ENCODE peak calls at places on chromosomes 7 and 10, in nine cellular contexts. H, Q, W, K, V, J, B, T and Y are unnamed samples.

GRCh38 chr10:117716896-117717295 is 174.3 kb downstream of the EMX2 start:
- DNase-seq in Q (no peak), J (no peak), W (no peak), K (no peak), T (peak; percentile 46), H (no peak), V (no peak), B (no peak), Y (peak; percentile 21)

GRCh38 chr10:92640110-92640509 is 47.2 kb downstream of the KIF11 start:
- DNase-seq in K (peak; percentile 75), T (peak; percentile 74), W (no peak), J (no peak), V (peak; percentile 50), B (no peak), Q (no peak), H (peak; percentile 48), Y (peak; percentile 8)

GRCh38 chr7:79290841-79291497 is 162.5 kb downstream of the MAGI2 start:
- DNase-seq in W (no peak), B (no peak), H (peak; percentile 93), Q (no peak), V (peak; percentile 70), J (no peak), T (peak; percentile 78), K (peak; percentile 41), Y (peak; percentile 82)

GRCh38 chr7:155470686-155471638 is 13.0 kb downstream of the EN2 start:
- DNase-seq in K (no peak), T (peak; percentile 62), B (no peak), H (peak; percentile 56), V (no peak), W (no peak), J (no peak), Q (no peak), Y (peak; percentile 33)

GRCh38 chr7:157476201-157476600 is 139.4 kb downstream of the DNAJB6 start:
- DNase-seq in H (no peak), B (no peak), W (no peak), J (no peak), K (no peak), V (no peak), T (no peak), Q (no peak), Y (no peak)

GRCh38 chr7:150335101-150335773 is 6.2 kb downstream of the RARRES2 start:
- DNase-seq in K (peak; percentile 89), T (peak; percentile 66), W (no peak), J (no peak), H (no peak), B (no peak), Q (no peak), V (peak; percentile 89), Y (no peak)

GRCh38 chr7:108197371-108198091 is 67.4 kb upstream of the LAMB4 start:
- DNase-seq in K (peak; percentile 31), V (no peak), J (no peak), Q (no peak), T (no peak), H (no peak), W (no peak), B (no peak), Y (no peak)

GRCh38 chr10:113399051-113399450 is 153.8 kb upstream of the HABP2 start:
- DNase-seq in T (peak; percentile 69), V (no peak), B (no peak), Q (no peak), H (no peak), W (no peak), K (no peak), J (no peak), Y (no peak)

GRCh38 chr7:157411580-157411979 is 74.8 kb downstream of the DNAJB6 start:
- DNase-seq in J (no peak), H (peak; percentile 81), T (no peak), W (no peak), K (no peak), B (no peak), V (no peak), Q (no peak), Y (no peak)

GRCh38 chr10:74824184-74825032 is 2.0 kb upstream of the KAT6B start:
- DNase-seq in B (peak; percentile 34), J (no peak), W (no peak), V (no peak), K (peak; percentile 28), Q (peak; percentile 15), H (no peak), T (peak; percentile 46), Y (no peak)

GRCh38 chr7:142632291-142633134 is 116.8 kb upstream of the PRSS1 start:
- DNase-seq in J (peak; percentile 88), H (peak; percentile 87), Q (peak; percentile 32), B (peak; percentile 78), W (peak; percentile 69), V (peak; percentile 60), T (peak; percentile 75), K (peak; percentile 64), Y (peak; percentile 55)

GRCh38 chr10:84293171-84293570 is 35.2 kb upstream of the CCSER2 start:
- DNase-seq in W (no peak), T (no peak), V (no peak), H (no peak), B (no peak), J (no peak), K (no peak), Q (no peak), Y (no peak)

GRCh38 chr10:84292502-84292901 is 35.9 kb upstream of the CCSER2 start:
- DNase-seq in Q (no peak), T (no peak), K (no peak), J (no peak), V (no peak), H (no peak), W (no peak), B (no peak), Y (no peak)

GRCh38 chr10:84293574-84294016 is 34.8 kb upstream of the CCSER2 start:
- DNase-seq in W (no peak), H (no peak), B (no peak), V (peak; percentile 15), T (no peak), J (no peak), Q (no peak), K (no peak), Y (no peak)

GRCh38 chr10:84296071-84296981 is 32.1 kb upstream of the CCSER2 start:
- DNase-seq in V (peak; percentile 98), H (no peak), Q (no peak), J (no peak), W (no peak), B (no peak), T (peak; percentile 81), K (peak; percentile 84), Y (peak; percentile 23)

GRCh38 chr10:84294766-84295447 is 33.5 kb upstream of the CCSER2 start:
- DNase-seq in J (peak; percentile 46), W (no peak), K (no peak), Q (no peak), H (no peak), T (no peak), B (no peak), V (peak; percentile 46), Y (no peak)
- H2AFZ ChIP-seq in J (no peak overlapping the region), W (no peak overlapping the region), K (no peak overlapping the region), Q (no peak overlapping the region), H (no peak overlapping the region), T (no peak overlapping the region), B (no peak overlapping the region), V (peak overlapping the region; percentile 10), Y (no peak overlapping the region)

DNA sequence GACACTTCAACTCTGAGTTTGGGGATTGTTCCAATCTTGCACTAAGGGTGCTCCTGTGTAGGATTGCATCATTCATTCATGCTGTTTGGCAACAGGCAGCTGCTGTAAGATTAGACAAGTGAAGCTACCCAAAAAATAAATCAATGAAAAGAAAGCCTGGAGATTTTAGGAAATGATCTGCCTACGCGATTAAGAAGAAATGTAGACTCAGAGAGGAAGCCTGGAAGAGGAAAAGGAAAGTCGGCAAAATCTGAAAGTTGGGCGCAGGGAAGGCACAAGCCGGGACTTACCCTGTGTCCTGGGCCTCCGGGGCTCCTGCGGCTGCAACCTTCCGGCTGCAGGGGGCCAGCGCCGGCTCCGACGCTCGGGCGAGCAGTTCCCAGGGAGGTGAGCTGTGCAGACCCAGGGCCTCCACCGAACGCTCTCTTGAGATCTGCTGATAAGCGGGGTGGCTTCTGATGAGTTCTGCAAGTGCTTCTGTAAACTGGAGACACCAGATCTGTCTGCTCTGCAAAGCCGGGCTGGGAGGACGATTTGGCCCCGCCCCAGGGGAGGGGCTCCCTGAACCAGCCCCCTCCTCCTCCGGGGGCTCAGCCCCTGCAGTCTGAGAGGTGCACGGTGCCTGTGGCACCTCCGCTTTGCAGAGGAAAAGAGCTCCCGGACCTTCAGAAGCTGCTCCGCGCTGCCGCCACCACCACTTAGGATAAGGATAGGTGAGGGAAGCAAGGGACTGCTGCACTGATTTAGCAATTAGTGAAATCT is 17.4 kb downstream of the PSPH start:
- DNase-seq in J (peak; percentile 81), W (peak; percentile 78), Q (peak; percentile 88), B (peak; percentile 91), K (peak; percentile 86), V (peak; percentile 70), H (peak; percentile 70), T (peak; percentile 80), Y (peak; percentile 68)
- H3K9ac ChIP-seq in J (peak overlapping the region; percentile 69), W (no peak overlapping the region), Q (peak overlapping the region; percentile 80), B (peak overlapping the region; percentile 46), K (peak overlapping the region; percentile 37), V (peak overlapping the region; percentile 83), H (peak overlapping the region; percentile 57), T (peak overlapping the region; percentile 75), Y (peak overlapping the region; percentile 55)

GRCh38 chr10:132541601-132542011 is 4.0 kb downstream of the INPP5A start:
- DNase-seq in J (no peak), W (no peak), H (no peak), T (peak; percentile 35), K (no peak), B (no peak), Q (no peak), V (no peak), Y (peak; percentile 31)

GRCh38 chr10:132539894-132540293 is 2.3 kb downstream of the INPP5A start:
- DNase-seq in T (peak; percentile 88), H (peak; percentile 60), B (no peak), V (peak; percentile 75), Q (no peak), W (no peak), K (peak; percentile 63), J (no peak), Y (no peak)

GRCh38 chr10:132539431-132539839 is 1.8 kb downstream of the INPP5A start:
- DNase-seq in B (no peak), J (no peak), V (no peak), T (peak; percentile 56), K (no peak), W (no peak), H (no peak), Q (no peak), Y (no peak)

GRCh38 chr10:132541129-132541528 is 3.5 kb downstream of the INPP5A start:
- DNase-seq in W (no peak), Q (no peak), B (no peak), K (no peak), T (no peak), H (no peak), V (no peak), J (no peak), Y (no peak)

DNA sequence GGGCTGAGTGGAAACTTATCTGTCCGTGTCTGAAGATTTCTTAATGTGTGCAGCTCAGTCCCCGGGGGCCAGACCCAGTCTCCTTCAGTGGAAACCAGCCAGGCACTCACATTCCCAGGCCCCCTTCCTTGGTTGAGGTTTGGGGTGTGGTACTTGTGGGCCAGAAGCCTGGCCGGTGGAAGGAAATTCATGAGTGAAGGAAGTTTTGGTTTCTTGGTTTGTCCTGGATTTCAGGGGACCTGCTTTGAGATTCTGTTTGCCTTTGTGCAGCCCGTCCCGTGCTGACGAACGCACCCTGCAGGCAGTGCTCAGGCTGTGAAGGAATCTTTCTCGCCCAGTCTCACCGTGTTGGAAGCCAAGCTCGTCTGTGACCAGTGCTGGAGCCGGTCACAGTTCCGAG is 2.9 kb downstream of the INPP5A start:
- DNase-seq in H (peak; percentile 36), K (peak; percentile 40), V (peak; percentile 29), T (peak; percentile 62), B (peak; percentile 67), Q (no peak), J (no peak), W (no peak), Y (no peak)
- H3K4me1 ChIP-seq in H (peaks cover 39% of the 10 kb centered on the region), K (peaks cover 14% of the 10 kb centered on the region), V (peaks cover 24% of the 10 kb centered on the region), T (peaks cover 35% of the 10 kb centered on the region), B (peaks cover 30% of the 10 kb centered on the region), Q (peaks cover 57% of the 10 kb centered on the region), J (no peaks in the 10 kb centered on the region), W (peaks cover 36% of the 10 kb centered on the region), Y (peaks cover 13% of the 10 kb centered on the region)

GRCh38 chr7:91836065-91836368 is 44.5 kb downstream of the MTERF1 start:
- DNase-seq in T (peak; percentile 34), B (no peak), V (peak; percentile 81), H (peak; percentile 46), J (no peak), W (no peak), Q (no peak), K (no peak), Y (peak; percentile 58)
- H2AFZ ChIP-seq in T (no peak overlapping the region), B (no peak overlapping the region), V (no peak overlapping the region), H (no peak overlapping the region), J (no peak overlapping the region), W (no peak overlapping the region), Q (no peak overlapping the region), K (no peak overlapping the region), Y (no peak overlapping the region)